ENCODE peak calls at places on chromosomes 6 and 20, in eight cellular contexts. Q, R, S, X, E, U, Z and Y are unnamed samples.

GRCh38 chr6:112785408-112785807 is 438.3 kb downstream of the RFPL4B start:
- DNase-seq in Q (no peak), R (no peak), S (no peak), X (no peak), E (no peak), U (no peak), Z (no peak), Y (no peak)

GRCh38 chr6:144284474-144284752 is 722 bp upstream of the UTRN start:
- DNase-seq in Q (no peak), R (no peak), S (no peak), X (no peak), E (no peak), U (no peak), Z (no peak), Y (no peak)

GRCh38 chr6:122806290-122806689 is 17.2 kb downstream of the SMPDL3A start:
- DNase-seq in Q (no peak), R (no peak), S (peak), X (no peak), E (no peak), U (no peak), Z (no peak), Y (no peak)

GRCh38 chr6:122323361-122323760 is 76.1 kb upstream of the HSF2 start:
- DNase-seq in Q (no peak), R (no peak), S (no peak), X (no peak), E (no peak), U (no peak), Z (no peak), Y (no peak)

GRCh38 chr6:79463721-79464120 is 73.5 kb downstream of the LCA5 start:
- DNase-seq in Q (no peak), R (no peak), S (no peak), X (no peak), E (no peak), U (peak), Z (no peak), Y (no peak)

GRCh38 chr6:163170294-163170883 is 244.1 kb upstream of the QKI start:
- DNase-seq in Q (no peak), R (no peak), S (peak), X (no peak), E (no peak), U (peak), Z (no peak), Y (peak)

GRCh38 chr20:58619847-58620431 is 31.1 kb upstream of the STX16 start:
- DNase-seq in Q (no peak), R (no peak), S (no peak), X (no peak), E (no peak), U (no peak), Z (no peak), Y (no peak)

GRCh38 chr6:139925894-139926641 is 551.6 kb upstream of the CITED2 start:
- DNase-seq in Q (no peak), R (no peak), S (peak), X (peak), E (no peak), U (no peak), Z (peak), Y (no peak)

GRCh38 chr6:170084166-170084730 is 206.6 kb downstream of the DLL1 start:
- DNase-seq in Q (no peak), R (no peak), S (no peak), X (no peak), E (no peak), U (no peak), Z (no peak), Y (no peak)

GRCh38 chr6:99348823-99349619 is 453 bp downstream of the FAXC start:
- DNase-seq in Q (no peak), R (no peak), S (no peak), X (no peak), E (peak), U (no peak), Z (no peak), Y (no peak)

GRCh38 chr6:158060447-158061360 is 79.0 kb downstream of the SYNJ2 start:
- DNase-seq in Q (no peak), R (peak), S (peak), X (peak), E (no peak), U (peak), Z (peak), Y (no peak)

GRCh38 chr6:161171207-161171606 is 102.7 kb downstream of the AGPAT4 start:
- DNase-seq in Q (no peak), R (no peak), S (no peak), X (no peak), E (no peak), U (no peak), Z (no peak), Y (no peak)

GRCh38 chr6:170087946-170088348 is 202.9 kb downstream of the DLL1 start:
- DNase-seq in Q (peak), R (no peak), S (no peak), X (no peak), E (no peak), U (no peak), Z (no peak), Y (no peak)

GRCh38 chr6:169997930-169998218 is 246.5 kb downstream of the ERMARD start:
- DNase-seq in Q (no peak), R (no peak), S (no peak), X (no peak), E (no peak), U (no peak), Z (no peak), Y (no peak)

GRCh38 chr6:163668061-163668426 is 253.5 kb downstream of the QKI start:
- DNase-seq in Q (no peak), R (no peak), S (no peak), X (no peak), E (no peak), U (no peak), Z (no peak), Y (no peak)